ENCODE peak calls at places on chromosomes 3 and 15, in ten cellular contexts. R, D, A, U, L, Y, T, H, N and O are unnamed samples.
A peak's percentile ranks its signal among the peaks of the same experiment; 100 is the strongest.

GRCh38 chr3:107965141-107965540 is 125.7 kb downstream of the CD47 start:
- DNase-seq in R (no peak), D (no peak), A (no peak), U (no peak), L (no peak), Y (no peak), T (no peak), H (no peak), N (no peak), O (no peak)

GRCh38 chr15:50256188-50257041 is 9.1 kb downstream of the HDC start:
- DNase-seq in R (peak; percentile 53), D (no peak), A (no peak), U (no peak), L (no peak), Y (peak; percentile 17), T (no peak), H (no peak), N (no peak), O (no peak)

GRCh38 chr3:97981886-97982285 is 9.7 kb upstream of the RIOX2 start:
- DNase-seq in R (no peak), D (peak; percentile 95), A (no peak), U (no peak), L (no peak), Y (no peak), T (no peak), H (no peak), N (no peak), O (no peak)

GRCh38 chr3:41234823-41235722 is 35.8 kb downstream of the CTNNB1 start:
- DNase-seq in R (no peak), D (no peak), A (no peak), U (no peak), L (no peak), Y (no peak), T (no peak), H (no peak), N (no peak), O (no peak)

GRCh38 chr3:72912532-72912931 is 24.7 kb downstream of the GXYLT2 start:
- DNase-seq in R (no peak), D (no peak), A (no peak), U (no peak), L (no peak), Y (no peak), T (no peak), H (no peak), N (no peak), O (no peak)

GRCh38 chr15:58840048-58840447 is 68.9 kb downstream of the MINDY2 start:
- DNase-seq in R (peak; percentile 56), D (peak; percentile 78), A (no peak), U (no peak), L (no peak), Y (no peak), T (no peak), H (no peak), N (no peak), O (no peak)

GRCh38 chr15:28456476-28457395 is 76.0 kb downstream of the GOLGA8G start:
- DNase-seq in R (no peak), D (no peak), A (no peak), U (peak; percentile 1), L (peak; percentile 13), Y (no peak), T (no peak), H (no peak), N (no peak), O (no peak)

GRCh38 chr15:31306036-31306425 is 20.6 kb upstream of the KLF13 start:
- DNase-seq in R (no peak), D (no peak), A (no peak), U (no peak), L (no peak), Y (no peak), T (no peak), H (no peak), N (no peak), O (no peak)

GRCh38 chr3:128492353-128493220 is at the start of gene GATA2:
- DNase-seq in R (no peak), D (peak; percentile 74), A (no peak), U (no peak), L (peak; percentile 54), Y (no peak), T (no peak), H (no peak), N (no peak), O (no peak)

GRCh38 chr15:59838900-59839299 is 149.8 kb upstream of the BNIP2 start:
- DNase-seq in R (no peak), D (no peak), A (no peak), U (no peak), L (no peak), Y (no peak), T (no peak), H (no peak), N (no peak), O (no peak)

GRCh38 chr3:139317660-139318430 is 26.0 kb upstream of the MRPS22 start:
- DNase-seq in R (peak; percentile 51), D (no peak), A (no peak), U (no peak), L (no peak), Y (no peak), T (no peak), H (no peak), N (no peak), O (no peak)

GRCh38 chr3:183477801-183478456 is 49.5 kb upstream of the MCF2L2 start:
- DNase-seq in R (no peak), D (no peak), A (no peak), U (no peak), L (no peak), Y (no peak), T (no peak), H (no peak), N (no peak), O (peak; percentile 16)

GRCh38 chr3:172107403-172107802 is 68.0 kb downstream of the FNDC3B start:
- DNase-seq in R (no peak), D (no peak), A (no peak), U (peak; percentile 14), L (no peak), Y (no peak), T (no peak), H (peak; percentile 83), N (no peak), O (no peak)

GRCh38 chr3:47854720-47855455 is 52.0 kb downstream of the DHX30 start:
- DNase-seq in R (no peak), D (no peak), A (no peak), U (no peak), L (no peak), Y (no peak), T (no peak), H (no peak), N (no peak), O (no peak)

GRCh38 chr15:73680545-73680944 is 3.6 kb upstream of the CD276 start:
- DNase-seq in R (no peak), D (no peak), A (no peak), U (no peak), L (no peak), Y (no peak), T (no peak), H (no peak), N (no peak), O (no peak)

GRCh38 chr3:179544981-179545645 is 17.6 kb upstream of the ACTL6A start:
- DNase-seq in R (no peak), D (no peak), A (no peak), U (no peak), L (no peak), Y (no peak), T (no peak), H (no peak), N (no peak), O (no peak)

GRCh38 chr3:194125474-194125873 is 10.5 kb upstream of the HES1 start:
- DNase-seq in R (no peak), D (no peak), A (no peak), U (no peak), L (no peak), Y (no peak), T (no peak), H (no peak), N (no peak), O (peak; percentile 50)

GRCh38 chr15:96421211-96421610 is 90.7 kb downstream of the NR2F2 start:
- DNase-seq in R (peak; percentile 52), D (no peak), A (no peak), U (no peak), L (no peak), Y (no peak), T (no peak), H (no peak), N (no peak), O (no peak)

GRCh38 chr3:13711911-13712650 is 163.2 kb downstream of the FBLN2 start:
- DNase-seq in R (no peak), D (no peak), A (peak; percentile 2), U (no peak), L (no peak), Y (no peak), T (no peak), H (no peak), N (no peak), O (no peak)

GRCh38 chr15:35560895-35561294 is 14.9 kb upstream of the DPH6 start:
- DNase-seq in R (no peak), D (no peak), A (no peak), U (no peak), L (no peak), Y (no peak), T (no peak), H (no peak), N (no peak), O (no peak)

GRCh38 chr3:33791477-33792166 is 6.8 kb upstream of the PDCD6IP start:
- DNase-seq in R (no peak), D (no peak), A (no peak), U (no peak), L (no peak), Y (no peak), T (no peak), H (no peak), N (no peak), O (no peak)

GRCh38 chr3:45123841-45124269 is 22.3 kb downstream of the CDCP1 start:
- DNase-seq in R (peak; percentile 28), D (no peak), A (no peak), U (no peak), L (peak; percentile 22), Y (peak; percentile 51), T (no peak), H (no peak), N (no peak), O (no peak)